ENCODE peak calls at places on chromosomes 12 and 14, in eight cellular contexts. S is iris pigment epithelial cell, A is NCI-H2107, G is AG09319, R is COR-L47, V is NCI-H1694 treated with DMSO at 0.1 percent for 48 hours, M is heart right ventricle, D is ecto neural progenitor cell. H is an unnamed sample.

GRCh38 chr12:89414851-89415250 is 62.5 kb upstream of the DUSP6 start:
- DNase-seq in R (no peak), A (no peak), G (peak), D (no peak), M (no peak), S (peak), V (no peak), H (no peak)

GRCh38 chr14:77869350-77869749 is 69.4 kb downstream of the ADCK1 start:
- DNase-seq in R (no peak), D (no peak), G (no peak), A (no peak), S (no peak), M (no peak), V (no peak), H (no peak)

GRCh38 chr12:97595423-97595822 is 132.8 kb downstream of the RMST start:
- DNase-seq in G (no peak), M (no peak), R (peak), S (no peak), A (no peak), D (no peak), V (no peak), H (no peak)

GRCh38 chr12:65779091-65779642 is 45.1 kb upstream of the HMGA2 start:
- DNase-seq in M (no peak), S (peak), A (no peak), G (no peak), R (no peak), D (no peak), V (no peak), H (no peak)

GRCh38 chr12:30700216-30700900 is 4.7 kb upstream of the IPO8 start:
- DNase-seq in S (no peak), R (no peak), M (no peak), A (no peak), G (no peak), V (peak), D (no peak), H (no peak)

GRCh38 chr12:120229071-120229582 is 28.2 kb upstream of the RPLP0 start:
- DNase-seq in V (no peak), S (no peak), D (no peak), R (no peak), M (no peak), G (no peak), A (no peak), H (no peak)

GRCh38 chr12:19613051-19613535 is 173.8 kb downstream of the AEBP2 start:
- DNase-seq in G (no peak), R (no peak), V (no peak), M (no peak), A (no peak), D (no peak), S (no peak), H (no peak)

GRCh38 chr12:34387711-34388635 is 365.7 kb downstream of the ALG10 start:
- DNase-seq in G (no peak), R (no peak), V (no peak), D (no peak), S (no peak), A (no peak), M (no peak), H (no peak)

GRCh38 chr12:127742231-127742630 is 524.7 kb upstream of the TMEM132C start:
- DNase-seq in V (no peak), G (no peak), S (no peak), D (no peak), M (no peak), A (no peak), R (no peak), H (no peak)

GRCh38 chr12:72330291-72330690 is 58.1 kb downstream of the TRHDE start:
- DNase-seq in G (peak), V (no peak), M (no peak), S (peak), D (peak), R (no peak), A (no peak), H (no peak)

GRCh38 chr12:7460375-7461259 is 16.7 kb upstream of the CD163L1 start:
- DNase-seq in S (peak), R (no peak), M (peak), V (peak), A (peak), D (peak), G (peak), H (peak)

GRCh38 chr12:116302200-116303075 is 24.9 kb upstream of the MED13L start:
- DNase-seq in M (no peak), S (no peak), A (no peak), V (no peak), G (no peak), R (no peak), D (no peak), H (no peak)

GRCh38 chr12:24996102-24996797 is 47.3 kb upstream of the BCAT1 start:
- DNase-seq in S (no peak), R (no peak), V (peak), G (no peak), M (no peak), D (no peak), A (no peak), H (no peak)

GRCh38 chr14:24216345-24216699 is 456 bp upstream of the MDP1 start:
- DNase-seq in A (no peak), G (no peak), D (no peak), M (no peak), V (no peak), S (no peak), R (no peak), H (no peak)

GRCh38 chr12:5521456-5522325 is 89.8 kb downstream of the NTF3 start:
- DNase-seq in A (no peak), G (no peak), M (no peak), S (no peak), D (no peak), V (no peak), R (no peak), H (no peak)

GRCh38 chr12:88035271-88035906 is 6.2 kb upstream of the C12orf50 start:
- DNase-seq in A (peak), M (peak), D (peak), S (peak), G (peak), R (peak), V (peak), H (peak)

GRCh38 chr12:45959728-45960127 is 30.6 kb downstream of the SCAF11 start:
- DNase-seq in V (no peak), R (no peak), A (no peak), G (no peak), S (no peak), M (no peak), D (no peak), H (no peak)

GRCh38 chr12:116599285-116600122 is 40.3 kb downstream of the MAP1LC3B2 start:
- DNase-seq in M (peak), R (no peak), D (peak), A (peak), G (no peak), V (no peak), S (peak), H (peak)

GRCh38 chr12:5220835-5221234 is 177.2 kb downstream of the KCNA5 start:
- DNase-seq in V (no peak), S (no peak), M (no peak), A (no peak), G (no peak), D (no peak), R (no peak), H (no peak)

GRCh38 chr12:106956048-106956935 is 585 bp downstream of the TMEM263 start:
- DNase-seq in A (no peak), R (peak), V (peak), D (peak), M (peak), G (peak), S (peak), H (peak)

GRCh38 chr12:53049582-53050318 is at the start of gene TNS2:
- DNase-seq in A (peak), D (peak), M (peak), S (peak), V (no peak), G (no peak), R (no peak), H (no peak)

GRCh38 chr12:22459872-22460490 is 84.4 kb downstream of the C2CD5 start:
- DNase-seq in V (peak), S (peak), G (no peak), D (no peak), A (no peak), M (no peak), R (peak), H (peak)

GRCh38 chr14:61652526-61653262 is 42.6 kb upstream of the HIF1A start:
- DNase-seq in M (no peak), V (no peak), D (no peak), R (no peak), G (no peak), A (no peak), S (no peak), H (no peak)

GRCh38 chr12:104974626-104975290 is 11.4 kb upstream of the NOPCHAP1 start:
- DNase-seq in G (no peak), D (no peak), A (no peak), R (no peak), M (no peak), V (no peak), S (no peak), H (no peak)

GRCh38 chr14:35161231-35161630 is 38.9 kb downstream of the PRORP start:
- DNase-seq in S (peak), D (no peak), G (no peak), A (no peak), R (no peak), M (no peak), V (no peak), H (no peak)

GRCh38 chr12:120019197-120019596 is 30.2 kb downstream of the BICDL1 start:
- DNase-seq in V (no peak), D (no peak), S (no peak), A (no peak), M (no peak), R (no peak), G (no peak), H (no peak)

GRCh38 chr14:67622675-67623074 is 3.0 kb downstream of the ARG2 start:
- DNase-seq in A (peak), R (no peak), V (no peak), M (no peak), G (no peak), D (no peak), S (peak), H (peak)

GRCh38 chr12:103779410-103780092 is 61.5 kb downstream of the NT5DC3 start:
- DNase-seq in A (no peak), R (no peak), V (peak), S (peak), M (no peak), G (no peak), D (no peak), H (no peak)

GRCh38 chr12:1117970-1118563 is 127.0 kb downstream of the ERC1 start:
- DNase-seq in D (peak), G (peak), M (peak), V (peak), S (peak), R (peak), A (peak), H (peak)